ENCODE peak calls at places on chromosome 13, in four cellular contexts. C is IMR-90, N is tibial artery, V is uterus. R is an unnamed sample. For H3K4me1, the result is how much of the 10 kb centered on the place peaks cover.

GRCh38 chr13:101211261-101211660 is 205.0 kb downstream of the NALCN start:
- DNase-seq in N (no peak), V (no peak), C (peak), R (peak)

GRCh38 chr13:98476538-98476966 is 100.4 kb downstream of the STK24 start:
- DNase-seq in C (peak), V (peak), N (no peak), R (peak)

GRCh38 chr13:75236774-75237173 is 245.2 kb downstream of the TBC1D4 start:
- DNase-seq in N (no peak), C (no peak), V (no peak), R (peak)

GRCh38 chr13:53032849-53033248 is 4.2 kb downstream of the OLFM4 start:
- DNase-seq in N (no peak), C (no peak), V (no peak), R (no peak)

GRCh38 chr13:57557979-57558529 is 73.5 kb upstream of the PCDH17 start:
- DNase-seq in C (no peak), N (no peak), V (no peak), R (no peak)

GRCh38 chr13:98083936-98084335 is 59.0 kb upstream of the FARP1 start:
- DNase-seq in C (peak), V (no peak), N (no peak), R (peak)

GRCh38 chr13:66102864-66103263 is 1127.3 kb downstream of the PCDH9 start:
- DNase-seq in V (no peak), N (no peak), C (peak), R (no peak)

GRCh38 chr13:101649490-101650126 is 197.1 kb downstream of the ITGBL1 start:
- DNase-seq in N (no peak), C (peak), V (no peak), R (peak)

GRCh38 chr13:53341144-53341510 is 312.5 kb downstream of the OLFM4 start:
- DNase-seq in C (no peak), N (no peak), V (no peak), R (no peak)

GRCh38 chr13:40470665-40471064 is 195.8 kb downstream of the FOXO1 start:
- DNase-seq in N (peak), C (no peak), V (peak), R (no peak)

GRCh38 chr13:102877285-102877684 is 31.5 kb downstream of the ERCC5 start:
- DNase-seq in C (peak), N (no peak), V (no peak), R (peak)

GRCh38 chr13:34338102-34338501 is 520.2 kb downstream of the RFC3 start:
- DNase-seq in C (no peak), N (no peak), V (no peak), R (no peak)

GRCh38 chr13:34361528-34361927 is 543.6 kb downstream of the RFC3 start:
- DNase-seq in N (no peak), V (no peak), C (no peak), R (peak)

GRCh38 chr13:112596220-112596619 is 8.3 kb upstream of the TUBGCP3 start:
- DNase-seq in C (no peak), V (no peak), N (no peak), R (no peak)

GRCh38 chr13:53137777-53138176 is 109.2 kb downstream of the OLFM4 start:
- DNase-seq in V (peak), N (no peak), C (peak), R (no peak)

GRCh38 chr13:62626771-62627170 is 1211.1 kb upstream of the PCDH20 start:
- DNase-seq in C (no peak), N (no peak), V (no peak), R (no peak)

GRCh38 chr13:32443111-32443510 is 15.2 kb upstream of the N4BP2L1 start:
- DNase-seq in N (no peak), C (peak), V (no peak), R (no peak)

GRCh38 chr13:51938454-51938853 is 72.8 kb downstream of the ATP7B start:
- DNase-seq in N (no peak), V (no peak), C (no peak), R (no peak)

GRCh38 chr13:37360556-37360955 is 238.0 kb downstream of the POSTN start:
- DNase-seq in C (peak), V (no peak), N (no peak), R (no peak)

GRCh38 chr13:23570099-23570926 is at the start of gene TNFRSF19:
- DNase-seq in C (peak), N (no peak), V (peak), R (peak)

GRCh38 chr13:57612568-57612967 is 19.0 kb upstream of the PCDH17 start:
- DNase-seq in C (no peak), V (no peak), N (no peak), R (no peak)

GRCh38 chr13:114244637-114245036 is 9.9 kb downstream of the CDC16 start:
- DNase-seq in N (no peak), C (no peak), V (no peak), R (no peak)

GRCh38 chr13:35767256-35767981 is 290.9 kb upstream of the MAB21L1 start:
- DNase-seq in C (no peak), N (no peak), V (no peak), R (no peak)

GRCh38 chr13:110528371-110528770 is 33.2 kb downstream of the RAB20 start:
- DNase-seq in C (peak), V (no peak), N (peak), R (no peak)
- H3K4me1 ChIP-seq in C (under half), V (under half), N (half or more), R (under half)

DNA sequence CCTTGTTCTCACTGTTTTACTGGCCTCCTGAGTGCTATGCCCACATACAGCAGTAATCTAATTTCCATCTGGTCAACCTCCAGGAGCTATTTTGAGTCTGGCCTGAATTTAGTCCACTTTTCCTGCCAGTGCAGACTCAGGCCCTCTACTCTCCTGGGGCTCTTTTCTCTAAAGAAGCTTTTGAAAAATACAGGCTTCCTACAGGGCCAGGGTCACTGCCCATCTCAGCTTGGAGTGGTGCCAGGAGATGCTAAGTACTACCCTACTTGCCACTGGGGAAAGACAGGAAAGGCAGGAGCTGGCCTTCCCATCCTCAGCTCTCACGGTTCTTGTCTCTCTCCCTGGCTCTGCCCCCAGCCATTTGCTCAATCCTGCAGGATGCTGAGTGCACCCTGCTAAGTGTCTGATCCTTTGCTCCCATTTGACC is 101.7 kb upstream of the SERP2 start:
- DNase-seq in C (no peak), V (peak), N (peak), R (no peak)
- H3K4me1 ChIP-seq in C (under half), V (under half), N (half or more), R (under half)

DNA sequence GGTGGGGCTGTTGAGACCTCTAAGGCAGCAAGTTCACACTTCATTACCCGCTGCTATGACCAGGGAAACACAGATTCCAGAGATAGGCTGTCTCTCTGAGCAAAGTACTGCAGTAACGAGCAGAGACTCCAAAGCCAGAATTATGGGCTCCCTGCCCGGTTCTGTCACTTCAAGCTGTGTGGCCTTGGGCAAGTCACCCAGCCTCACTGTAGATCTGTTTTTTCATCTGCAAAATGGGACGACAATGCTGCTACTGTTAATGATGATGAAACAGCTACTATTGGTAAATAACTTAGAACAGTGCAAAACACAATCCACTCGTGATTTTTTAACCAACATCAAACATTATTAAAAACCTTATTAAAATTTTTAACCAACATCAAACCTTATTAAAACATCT is 184.0 kb downstream of the USP12 start:
- DNase-seq in V (no peak), N (no peak), C (no peak), R (no peak)
- H3K4me1 ChIP-seq in V (under half), N (under half), C (under half), R (under half)

DNA sequence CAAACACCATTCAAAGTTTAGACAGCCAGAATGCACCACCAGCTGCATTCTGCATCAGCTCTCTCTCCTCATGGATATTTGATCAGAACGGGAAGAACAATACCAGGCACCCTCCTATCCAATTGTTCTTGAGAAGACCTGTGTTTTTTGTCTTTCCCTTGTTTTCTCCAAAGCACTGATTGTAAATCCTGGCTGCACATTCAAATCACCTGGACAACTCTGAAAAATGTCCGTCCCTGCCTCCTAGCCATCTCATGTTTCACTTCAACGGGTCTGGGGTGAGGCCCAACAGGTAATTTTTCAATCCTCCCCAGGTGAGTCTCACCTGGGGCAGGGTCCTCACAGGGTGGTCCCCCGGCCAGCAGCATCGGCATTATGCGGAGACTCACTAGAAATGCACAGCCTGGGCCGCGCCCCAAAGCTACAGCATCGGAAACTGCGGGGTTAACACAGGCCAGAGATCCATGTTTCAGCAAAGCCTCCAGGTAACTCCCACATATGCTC is 5.5 kb downstream of the IRS2 start:
- DNase-seq in N (no peak), C (no peak), V (no peak), R (no peak)
- H3K4me1 ChIP-seq in N (half or more), C (under half), V (under half), R (half or more)

GRCh38 chr13:30441304-30441703 is 19.0 kb downstream of the UBE2L5 start:
- DNase-seq in C (peak), N (no peak), V (no peak), R (no peak)
- H3K4me1 ChIP-seq in C (under half), N (under half), V (under half), R (under half)

GRCh38 chr13:73136776-73137175 is 78.0 kb downstream of the KLF5 start:
- DNase-seq in V (no peak), C (peak), N (no peak), R (no peak)
- H3K4me1 ChIP-seq in V (under half), C (under half), N (under half), R (under half)

DNA sequence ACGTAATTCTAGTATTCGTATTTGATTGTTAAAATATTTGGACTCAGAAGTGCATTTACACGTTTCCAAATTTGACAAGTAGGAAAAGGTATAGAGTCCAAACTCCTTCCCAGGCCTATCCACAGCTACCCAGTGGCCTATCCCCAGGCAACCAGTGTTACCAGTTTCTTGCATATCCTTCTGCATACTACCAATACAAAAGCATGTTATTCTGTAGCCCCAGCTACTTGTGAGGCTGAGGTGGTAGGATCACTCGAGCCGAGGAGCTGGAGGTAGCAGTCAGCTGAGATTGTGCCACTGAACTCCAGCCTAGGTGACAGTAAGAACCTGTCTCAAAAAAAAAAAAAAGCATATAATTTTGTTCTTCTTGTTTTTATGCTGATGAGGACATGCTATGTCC is 67.1 kb downstream of the LRCH1 start:
- DNase-seq in V (no peak), N (no peak), C (no peak), R (no peak)
- H3K4me1 ChIP-seq in V (under half), N (half or more), C (under half), R (under half)

DNA sequence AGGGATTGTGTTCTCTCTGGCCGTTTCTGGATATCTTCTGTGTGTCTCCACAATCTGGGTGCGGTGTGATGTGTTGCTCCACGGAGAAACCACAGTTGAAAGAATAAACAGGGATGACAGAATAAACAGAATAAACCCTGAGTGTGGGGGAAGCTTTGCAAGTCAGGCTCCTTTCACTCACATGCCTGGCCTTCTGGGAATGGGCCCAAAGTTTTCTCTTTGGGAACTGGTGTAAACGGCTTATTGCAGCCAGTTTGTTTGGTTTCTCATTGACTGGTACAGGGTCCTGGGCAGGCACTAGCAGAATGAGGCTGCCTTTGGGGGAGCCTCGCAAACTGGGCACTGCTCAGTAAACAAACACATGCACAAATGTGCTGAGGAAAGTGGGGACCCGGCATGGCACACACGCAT is 324.7 kb downstream of the DLEU7 start:
- DNase-seq in C (peak), V (no peak), N (no peak), R (no peak)
- H3K4me1 ChIP-seq in C (under half), V (under half), N (under half), R (under half)